ENCODE peak calls at places on chromosomes 6 and 20, in eight cellular contexts. E, O, B, F, R, P, Z and Q are unnamed samples.
A peak's percentile ranks its signal among the peaks of the same experiment; 100 is the strongest.

GRCh38 chr6:109315331-109316129 is 66.7 kb downstream of the CD164 start:
- DNase-seq in R (no peak), E (no peak), F (no peak), O (no peak), Z (no peak), B (no peak), P (no peak), Q (peak; percentile 28)

GRCh38 chr6:90938116-90938515 is 351.2 kb upstream of the MAP3K7 start:
- DNase-seq in B (no peak), P (no peak), O (no peak), F (peak; percentile 14), R (no peak), Z (no peak), E (no peak), Q (no peak)

GRCh38 chr6:158040051-158040803 is 58.6 kb downstream of the SYNJ2 start:
- DNase-seq in F (peak; percentile 90), E (peak; percentile 88), R (peak; percentile 28), B (no peak), Z (peak; percentile 54), O (no peak), P (no peak), Q (peak; percentile 95)

GRCh38 chr20:9214676-9215075 is 145.8 kb downstream of the PLCB4 start:
- DNase-seq in O (no peak), Z (no peak), F (peak; percentile 99), P (no peak), R (no peak), E (no peak), B (no peak), Q (peak; percentile 80)

GRCh38 chr20:13452470-13453124 is 186.1 kb downstream of the TASP1 start:
- DNase-seq in P (no peak), E (no peak), F (no peak), R (no peak), Z (no peak), B (no peak), O (no peak), Q (no peak)

GRCh38 chr6:12174878-12175277 is 115.3 kb upstream of the EDN1 start:
- DNase-seq in R (no peak), Z (no peak), O (no peak), E (no peak), B (no peak), F (no peak), P (no peak), Q (peak; percentile 60)

GRCh38 chr20:58148891-58149290 is 79.6 kb downstream of the ANKRD60 start:
- DNase-seq in B (no peak), O (no peak), F (no peak), P (no peak), R (peak; percentile 53), E (no peak), Z (no peak), Q (no peak)

GRCh38 chr6:97203343-97203742 is 79.7 kb downstream of the MMS22L start:
- DNase-seq in O (no peak), P (no peak), B (no peak), F (peak; percentile 8), R (no peak), E (no peak), Z (no peak), Q (peak; percentile 8)

GRCh38 chr6:23329091-23329490 is 759.7 kb downstream of the HDGFL1 start:
- DNase-seq in O (no peak), F (no peak), B (no peak), E (no peak), R (no peak), P (no peak), Z (no peak), Q (peak; percentile 18)

GRCh38 chr20:4880051-4880450 is 121.3 kb downstream of the SLC23A2 start:
- DNase-seq in F (no peak), R (no peak), B (no peak), E (no peak), Z (no peak), P (no peak), O (no peak), Q (no peak)

GRCh38 chr6:362924-363249 is 28.7 kb upstream of the IRF4 start:
- DNase-seq in O (no peak), R (peak; percentile 49), E (no peak), P (no peak), B (peak; percentile 12), Z (no peak), F (no peak), Q (no peak)

GRCh38 chr6:47168176-47168575 is 126.0 kb upstream of the ADGRF1 start:
- DNase-seq in O (peak; percentile 57), F (peak; percentile 96), E (peak; percentile 66), P (peak; percentile 18), Z (no peak), R (no peak), B (peak; percentile 28), Q (peak; percentile 97)

GRCh38 chr6:111536888-111537287 is 53.9 kb upstream of the REV3L start:
- DNase-seq in Z (no peak), B (no peak), F (no peak), E (no peak), R (no peak), O (peak; percentile 42), P (no peak), Q (peak; percentile 40)

GRCh38 chr6:12423852-12424251 is 133.7 kb downstream of the EDN1 start:
- DNase-seq in E (no peak), Z (no peak), R (no peak), O (no peak), F (no peak), B (no peak), P (no peak), Q (no peak)

GRCh38 chr6:53437557-53438202 is 88.9 kb upstream of the ELOVL5 start:
- DNase-seq in E (peak; percentile 37), R (no peak), F (peak; percentile 57), Z (no peak), P (no peak), B (no peak), O (peak; percentile 45), Q (peak; percentile 44)

GRCh38 chr6:26554669-26555504 is 16.7 kb downstream of the HMGN4 start:
- DNase-seq in E (no peak), P (peak; percentile 29), B (peak; percentile 34), Z (no peak), F (peak; percentile 68), R (no peak), O (no peak), Q (peak; percentile 80)

GRCh38 chr6:75893058-75893775 is 144.2 kb downstream of the MYO6 start:
- DNase-seq in P (no peak), O (no peak), R (no peak), Z (no peak), E (peak; percentile 5), B (no peak), F (peak; percentile 80), Q (peak; percentile 33)

GRCh38 chr6:106540432-106540831 is 88.9 kb downstream of the RTN4IP1 start:
- DNase-seq in Z (no peak), O (no peak), R (no peak), B (no peak), E (no peak), F (no peak), P (no peak), Q (no peak)

GRCh38 chr6:165832471-165832836 is 169.4 kb upstream of the PDE10A start:
- DNase-seq in Z (no peak), E (no peak), O (no peak), F (no peak), R (no peak), P (no peak), B (no peak), Q (no peak)

GRCh38 chr6:66897576-66897975 is 1190.5 kb upstream of the EYS start:
- DNase-seq in R (no peak), F (peak; percentile 38), P (no peak), O (no peak), Z (no peak), B (no peak), E (no peak), Q (peak; percentile 58)

GRCh38 chr6:41548841-41549642 is 2.9 kb downstream of the FOXP4 start:
- DNase-seq in Z (no peak), O (no peak), P (no peak), E (no peak), R (peak; percentile 52), B (no peak), F (no peak), Q (no peak)
- H3K4me3 ChIP-seq in Z (peak overlapping the region; percentile 74), O (no peak overlapping the region), P (no peak overlapping the region), E (no peak overlapping the region), R (peak overlapping the region; percentile 92), B (peak overlapping the region; percentile 91), F (no peak overlapping the region), Q (no peak overlapping the region)

GRCh38 chr6:79586548-79586947 is 44.6 kb upstream of the SH3BGRL2 start:
- DNase-seq in P (no peak), O (no peak), Z (no peak), B (no peak), R (no peak), E (peak; percentile 15), F (peak; percentile 29), Q (peak; percentile 58)
- TF ChIP-seq CTCF in P (peak; percentile 41), O (no peak), Z (no peak), B (peak; percentile 43), R (peak; percentile 27), E (no peak), F (peak; percentile 57), Q (peak; percentile 54)

GRCh38 chr6:4067673-4068072 is 11.3 kb downstream of the FAM217A start:
- DNase-seq in E (no peak), B (no peak), R (no peak), Z (no peak), F (no peak), P (no peak), O (no peak), Q (no peak)

GRCh38 chr6:4066029-4066755 is 12.7 kb downstream of the FAM217A start:
- DNase-seq in E (no peak), O (no peak), P (no peak), R (no peak), Z (no peak), B (no peak), F (no peak), Q (no peak)

GRCh38 chr6:4074478-4075235 is 4.3 kb downstream of the FAM217A start:
- DNase-seq in R (no peak), B (no peak), O (no peak), Z (no peak), E (no peak), P (no peak), F (no peak), Q (no peak)

GRCh38 chr6:4071330-4071729 is 7.6 kb downstream of the FAM217A start:
- DNase-seq in Z (no peak), P (no peak), E (no peak), R (no peak), O (no peak), B (no peak), F (no peak), Q (no peak)

GRCh38 chr6:4069199-4069598 is 9.7 kb downstream of the FAM217A start:
- DNase-seq in E (no peak), F (no peak), Z (no peak), P (no peak), O (no peak), R (no peak), B (no peak), Q (no peak)
- H3K4me3 ChIP-seq in E (no peak overlapping the region), F (no peak overlapping the region), Z (no peak overlapping the region), P (no peak overlapping the region), O (no peak overlapping the region), R (no peak overlapping the region), B (no peak overlapping the region), Q (no peak overlapping the region)

GRCh38 chr6:129047834-129048233 is 164.9 kb downstream of the LAMA2 start:
- DNase-seq in P (no peak), R (no peak), Z (no peak), B (no peak), E (no peak), F (no peak), O (no peak), Q (no peak)

GRCh38 chr6:129041563-129041962 is 158.6 kb downstream of the LAMA2 start:
- DNase-seq in O (no peak), F (no peak), Z (no peak), E (no peak), P (no peak), R (no peak), B (no peak), Q (no peak)

GRCh38 chr6:129050086-129050485 is 167.1 kb downstream of the LAMA2 start:
- DNase-seq in Z (no peak), R (no peak), F (peak; percentile 51), B (no peak), E (no peak), P (no peak), O (no peak), Q (peak; percentile 55)

GRCh38 chr6:129046526-129046925 is 163.6 kb downstream of the LAMA2 start:
- DNase-seq in F (no peak), B (no peak), R (no peak), P (no peak), O (no peak), Z (no peak), E (no peak), Q (peak; percentile 9)
- TF ChIP-seq CTCF in F (no peak), B (no peak), R (no peak), P (no peak), O (no peak), Z (no peak), E (no peak), Q (no peak)